ENCODE peak calls at places on chromosomes 12 and 14, in seven cellular contexts. H, R, F, K, S, Z and I are unnamed samples. For H3K4me1 and H3K36me3, the result is how much of the 10 kb centered on the place peaks cover.

GRCh38 chr12:124456133-124456651 is 111.2 kb downstream of the NCOR2 start:
- DNase-seq in F (no peak), R (no peak), Z (no peak), H (no peak), K (no peak), S (no peak), I (no peak)

GRCh38 chr12:62861157-62861535 is 73.8 kb downstream of the PPM1H start:
- DNase-seq in R (no peak), Z (no peak), H (no peak), F (no peak), S (no peak), K (no peak), I (no peak)

GRCh38 chr12:115763376-115763775 is 514.1 kb downstream of the MED13L start:
- DNase-seq in R (no peak), F (no peak), S (no peak), K (no peak), H (no peak), Z (no peak), I (no peak)

GRCh38 chr12:116222358-116222757 is 55.1 kb downstream of the MED13L start:
- DNase-seq in K (peak), R (peak), F (no peak), S (peak), Z (no peak), H (peak), I (no peak)

GRCh38 chr12:13093191-13093849 is 10.1 kb downstream of the GSG1 start:
- DNase-seq in H (no peak), F (no peak), S (no peak), R (peak), Z (no peak), K (peak), I (no peak)

GRCh38 chr14:96705422-96706092 is 91.6 kb upstream of the VRK1 start:
- DNase-seq in K (no peak), H (no peak), F (no peak), S (no peak), R (no peak), Z (no peak), I (no peak)

GRCh38 chr12:69602954-69603353 is 7.8 kb downstream of the LRRC10 start:
- DNase-seq in Z (no peak), K (no peak), S (no peak), R (no peak), F (no peak), H (no peak), I (no peak)

GRCh38 chr14:78405071-78405856 is 235.1 kb downstream of the NRXN3 start:
- DNase-seq in K (no peak), F (no peak), S (no peak), Z (no peak), R (peak), H (no peak), I (no peak)

GRCh38 chr12:114414866-114415524 is 9.1 kb upstream of the TBX5 start:
- DNase-seq in R (no peak), H (no peak), S (no peak), F (no peak), Z (no peak), K (no peak), I (no peak)

GRCh38 chr12:50615534-50616296 is 110.9 kb downstream of the DIP2B start:
- DNase-seq in F (no peak), H (no peak), S (no peak), K (no peak), Z (no peak), R (peak), I (no peak)

GRCh38 chr12:28446031-28446430 is 255.8 kb downstream of the CCDC91 start:
- DNase-seq in F (no peak), S (no peak), K (no peak), Z (no peak), R (peak), H (no peak), I (peak)

GRCh38 chr12:96587691-96588090 is 98.3 kb downstream of the CFAP54 start:
- DNase-seq in K (no peak), F (no peak), S (no peak), H (peak), Z (no peak), R (peak), I (no peak)

GRCh38 chr14:92552066-92552465 is 38.5 kb downstream of the RIN3 start:
- DNase-seq in F (no peak), Z (no peak), K (no peak), S (peak), R (no peak), H (no peak), I (no peak)

GRCh38 chr12:74481078-74481477 is 56.6 kb upstream of the ATXN7L3B start:
- DNase-seq in R (no peak), K (no peak), F (no peak), H (no peak), Z (no peak), S (no peak), I (no peak)

GRCh38 chr12:65853489-65854157 is 29.3 kb downstream of the HMGA2 start:
- DNase-seq in H (no peak), F (no peak), K (no peak), S (no peak), R (peak), Z (no peak), I (no peak)

GRCh38 chr12:124277394-124278222 is 17.3 kb upstream of the RFLNA start:
- DNase-seq in Z (no peak), R (no peak), S (no peak), H (no peak), F (no peak), K (no peak), I (no peak)

GRCh38 chr14:75041613-75042012 is 9.7 kb downstream of the MLH3 start:
- DNase-seq in S (no peak), H (no peak), Z (no peak), F (no peak), R (no peak), K (no peak), I (no peak)

GRCh38 chr12:85779768-85780167 is 56.4 kb downstream of the RASSF9 start:
- DNase-seq in K (peak), Z (no peak), F (no peak), H (no peak), S (no peak), R (no peak), I (no peak)

GRCh38 chr14:97602438-97603117 is 805.4 kb downstream of the VRK1 start:
- DNase-seq in Z (peak), R (no peak), F (no peak), K (no peak), H (no peak), S (peak), I (no peak)

GRCh38 chr12:105106621-105107020 is 910 bp upstream of the WASHC4 start:
- DNase-seq in Z (no peak), R (no peak), H (no peak), F (no peak), K (no peak), S (no peak), I (no peak)

GRCh38 chr12:82740129-82741000 is 53.7 kb downstream of the TMTC2 start:
- DNase-seq in H (peak), S (no peak), Z (no peak), R (peak), K (peak), F (no peak), I (no peak)

GRCh38 chr14:68028075-68028474 is 208.5 kb downstream of the RAD51B start:
- DNase-seq in R (no peak), S (no peak), K (no peak), F (no peak), H (no peak), Z (no peak), I (no peak)

GRCh38 chr14:60214003-60214402 is 35.0 kb upstream of the PPM1A start:
- DNase-seq in H (no peak), R (no peak), Z (no peak), S (no peak), K (no peak), F (no peak), I (no peak)

GRCh38 chr12:51865757-51866270 is 17.3 kb upstream of the FIGNL2 start:
- DNase-seq in S (no peak), F (peak), R (no peak), H (no peak), Z (no peak), K (no peak), I (no peak)

GRCh38 chr12:54258286-54258685 is 21.6 kb downstream of the CBX5 start:
- DNase-seq in K (peak), F (no peak), S (no peak), H (peak), R (peak), Z (no peak), I (no peak)

GRCh38 chr12:23423796-23424195 is 525.7 kb downstream of the SOX5 start:
- DNase-seq in S (no peak), R (no peak), H (no peak), K (no peak), Z (no peak), F (no peak), I (no peak)

DNA sequence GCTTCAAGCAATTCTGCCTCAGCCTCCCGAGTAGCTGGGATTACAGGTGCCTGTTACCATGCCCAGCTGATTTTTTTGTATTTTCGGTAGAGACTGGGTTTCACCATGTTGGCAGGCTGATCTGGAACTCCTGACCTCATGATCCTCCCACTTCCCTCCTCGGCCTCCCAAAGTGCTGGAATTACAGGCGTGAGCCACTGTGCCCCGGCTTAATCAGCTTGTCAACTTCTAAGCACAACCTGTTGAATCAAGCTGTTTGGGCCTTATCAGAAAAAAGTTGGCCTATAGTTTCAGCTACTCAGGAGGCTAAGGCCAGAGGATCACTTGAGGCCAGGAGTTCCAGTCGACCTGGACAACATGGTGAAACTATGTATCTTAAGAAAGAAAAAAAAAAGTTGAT is 7.9 kb downstream of the MARK3 start:
- DNase-seq in R (no peak), F (no peak), K (no peak), H (no peak), S (no peak), Z (no peak), I (no peak)
- H3K4me1 ChIP-seq in R (under half), F (half or more), K (under half), H (under half), S (half or more), Z (half or more), I (under half)

GRCh38 chr12:48142818-48143674 is 14.3 kb downstream of the ASB8 start:
- DNase-seq in H (no peak), Z (no peak), S (no peak), K (no peak), F (no peak), R (no peak), I (no peak)
- H3K36me3 ChIP-seq in H (half or more), Z (under half), S (under half), K (half or more), F (half or more), R (under half), I (half or more)

GRCh38 chr14:77032854-77033621 is 4.5 kb upstream of the IRF2BPL start:
- DNase-seq in S (peak), Z (peak), K (peak), R (peak), F (peak), H (peak), I (peak)

GRCh38 chr14:77035267-77035666 is 6.8 kb upstream of the IRF2BPL start:
- DNase-seq in R (no peak), H (no peak), F (no peak), Z (no peak), K (no peak), S (no peak), I (no peak)

GRCh38 chr14:77032483-77032853 is 4.0 kb upstream of the IRF2BPL start:
- DNase-seq in H (no peak), R (no peak), S (no peak), F (no peak), Z (no peak), K (no peak), I (no peak)

GRCh38 chr14:77031680-77032482 is 3.4 kb upstream of the IRF2BPL start:
- DNase-seq in R (peak), H (peak), K (no peak), S (no peak), F (no peak), Z (no peak), I (no peak)

GRCh38 chr14:77033622-77034521 is 5.4 kb upstream of the IRF2BPL start:
- DNase-seq in R (peak), H (peak), S (peak), F (peak), Z (peak), K (peak), I (peak)
- H3K4me1 ChIP-seq in R (under half), H (half or more), S (half or more), F (half or more), Z (half or more), K (half or more), I (under half)

DNA sequence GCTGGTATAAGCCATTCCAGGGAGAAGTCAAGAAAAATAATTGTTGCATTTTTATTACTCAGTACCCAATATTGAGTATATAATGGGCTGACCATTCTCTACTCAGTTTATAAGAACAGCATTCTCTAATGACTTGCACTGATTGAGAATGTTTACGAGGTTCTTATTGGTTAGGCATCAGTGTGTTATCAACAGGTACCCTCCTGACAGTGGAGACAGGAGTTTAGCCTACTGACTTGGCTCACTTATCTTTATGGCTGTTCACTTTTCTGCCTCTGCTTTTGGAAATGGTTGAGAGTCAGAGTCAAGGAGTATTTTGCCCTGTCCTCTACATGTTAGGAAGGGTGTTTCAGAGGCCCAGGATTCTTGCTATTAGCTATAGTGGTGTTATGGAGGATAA is 228.0 kb upstream of the RGS6 start:
- DNase-seq in S (no peak), F (no peak), K (no peak), R (no peak), H (no peak), Z (no peak), I (no peak)
- H3K36me3 ChIP-seq in S (under half), F (under half), K (under half), R (under half), H (under half), Z (under half), I (under half)

GRCh38 chr14:34449819-34450541 is 12.1 kb downstream of the SPTSSA start:
- DNase-seq in S (no peak), F (no peak), R (no peak), H (no peak), K (no peak), Z (no peak), I (no peak)

GRCh38 chr14:34450958-34451357 is 11.1 kb downstream of the SPTSSA start:
- DNase-seq in S (no peak), H (no peak), R (no peak), K (no peak), F (no peak), Z (no peak), I (no peak)

GRCh38 chr14:34453226-34453625 is 8.8 kb downstream of the SPTSSA start:
- DNase-seq in R (no peak), S (no peak), H (no peak), K (no peak), F (no peak), Z (no peak), I (no peak)

GRCh38 chr14:34450542-34450915 is 11.5 kb downstream of the SPTSSA start:
- DNase-seq in R (no peak), Z (no peak), F (no peak), H (no peak), K (no peak), S (no peak), I (no peak)

GRCh38 chr14:34452258-34452822 is 9.7 kb downstream of the SPTSSA start:
- DNase-seq in K (no peak), R (no peak), H (no peak), F (no peak), S (no peak), Z (no peak), I (no peak)
- H3K4me1 ChIP-seq in K (under half), R (under half), H (under half), F (under half), S (under half), Z (under half), I (under half)

GRCh38 chr12:4301932-4302501 is 19.0 kb upstream of the TIGAR start:
- DNase-seq in K (no peak), R (no peak), F (no peak), H (no peak), S (no peak), Z (no peak), I (no peak)
- H3K36me3 ChIP-seq in K (under half), R (under half), F (half or more), H (under half), S (under half), Z (half or more), I (under half)

GRCh38 chr14:51622376-51622775 is 29.3 kb upstream of the FRMD6 start:
- DNase-seq in F (no peak), Z (no peak), H (no peak), S (no peak), R (no peak), K (no peak), I (no peak)
- H3K4me1 ChIP-seq in F (under half), Z (under half), H (under half), S (under half), R (under half), K (under half), I (under half)